ENCODE peak calls at places on chromosomes 6 and 20, in five cellular contexts. B, J, Q, E and W are unnamed samples.

GRCh38 chr6:139738801-139739490 is 364.5 kb upstream of the CITED2 start:
- DNase-seq in B (no peak), J (no peak), Q (no peak), E (no peak), W (no peak)

GRCh38 chr20:14374191-14374590 is 36.8 kb upstream of the FLRT3 start:
- DNase-seq in B (no peak), J (no peak), Q (no peak), E (no peak), W (no peak)

GRCh38 chr6:136608991-136609390 is 58.8 kb upstream of the MAP7 start:
- DNase-seq in B (no peak), J (peak), Q (peak), E (no peak), W (peak)

GRCh38 chr6:34484899-34485298 is 19.0 kb downstream of the PACSIN1 start:
- DNase-seq in B (no peak), J (no peak), Q (no peak), E (no peak), W (no peak)

GRCh38 chr6:170295519-170296422 is 4.9 kb upstream of the DLL1 start:
- DNase-seq in B (peak), J (no peak), Q (no peak), E (no peak), W (peak)

GRCh38 chr6:1622220-1622841 is 12.6 kb downstream of the FOXC1 start:
- DNase-seq in B (no peak), J (no peak), Q (no peak), E (no peak), W (no peak)

GRCh38 chr6:65633516-65633915 is 73.5 kb downstream of the EYS start:
- DNase-seq in B (no peak), J (no peak), Q (no peak), E (no peak), W (no peak)

GRCh38 chr6:18725449-18725848 is 338.3 kb downstream of the RNF144B start:
- DNase-seq in B (no peak), J (no peak), Q (no peak), E (no peak), W (no peak)

GRCh38 chr20:3430376-3431069 is 23.1 kb upstream of the DNAAF9 start:
- DNase-seq in B (no peak), J (no peak), Q (no peak), E (no peak), W (peak)

GRCh38 chr20:23246682-23247664 is 103.6 kb upstream of the NXT1 start:
- DNase-seq in B (no peak), J (no peak), Q (no peak), E (no peak), W (no peak)

GRCh38 chr6:13918686-13919085 is 6.1 kb upstream of the RNF182 start:
- DNase-seq in B (no peak), J (no peak), Q (no peak), E (no peak), W (no peak)

GRCh38 chr6:170178266-170178560 is 112.7 kb downstream of the DLL1 start:
- DNase-seq in B (no peak), J (no peak), Q (no peak), E (no peak), W (no peak)

GRCh38 chr6:89154131-89154530 is 8.3 kb downstream of the PM20D2 start:
- DNase-seq in B (no peak), J (no peak), Q (no peak), E (no peak), W (no peak)

GRCh38 chr20:47149939-47150338 is 206.6 kb downstream of the ZMYND8 start:
- DNase-seq in B (no peak), J (no peak), Q (no peak), E (no peak), W (no peak)

GRCh38 chr20:53760025-53760441 is 166.4 kb upstream of the ZNF217 start:
- DNase-seq in B (no peak), J (no peak), Q (no peak), E (no peak), W (no peak)

GRCh38 chr6:35489995-35490791 is 6.7 kb downstream of the TEAD3 start:
- DNase-seq in B (peak), J (peak), Q (peak), E (no peak), W (peak)

GRCh38 chr20:57615472-57615855 is 4.8 kb downstream of the ZBP1 start:
- DNase-seq in B (no peak), J (no peak), Q (no peak), E (no peak), W (no peak)

GRCh38 chr6:155291291-155291690 is 23.0 kb downstream of the TFB1M start:
- DNase-seq in B (peak), J (no peak), Q (no peak), E (no peak), W (no peak)

GRCh38 chr6:44176935-44177509 is 18.4 kb downstream of the CAPN11 start:
- DNase-seq in B (no peak), J (no peak), Q (no peak), E (no peak), W (peak)

GRCh38 chr6:36290668-36291620 is 21.1 kb downstream of the PNPLA1 start:
- DNase-seq in B (no peak), J (no peak), Q (no peak), E (peak), W (no peak)

GRCh38 chr6:39047434-39048327 is 900 bp upstream of the GLP1R start:
- DNase-seq in B (no peak), J (no peak), Q (no peak), E (no peak), W (no peak)

GRCh38 chr6:5968817-5969726 is 37.7 kb downstream of the NRN1 start:
- DNase-seq in B (no peak), J (peak), Q (no peak), E (no peak), W (peak)

GRCh38 chr20:58006346-58007316 is 221.8 kb downstream of the ANKRD60 start:
- DNase-seq in B (no peak), J (no peak), Q (no peak), E (no peak), W (no peak)

GRCh38 chr6:21350917-21351316 is 242.6 kb upstream of the SOX4 start:
- DNase-seq in B (no peak), J (no peak), Q (no peak), E (no peak), W (no peak)

GRCh38 chr20:37521091-37521771 is at the start of gene NNAT:
- DNase-seq in B (no peak), J (no peak), Q (no peak), E (no peak), W (no peak)

GRCh38 chr20:31831771-31832306 is 12.7 kb downstream of the MYLK2 start:
- DNase-seq in B (no peak), J (no peak), Q (no peak), E (no peak), W (no peak)

GRCh38 chr6:109515781-109516409 is 32.9 kb upstream of the ZBTB24 start:
- DNase-seq in B (no peak), J (no peak), Q (no peak), E (no peak), W (no peak)

GRCh38 chr6:5981274-5982026 is 25.3 kb downstream of the NRN1 start:
- DNase-seq in B (peak), J (peak), Q (no peak), E (no peak), W (peak)

GRCh38 chr6:107807186-107807585 is 16.9 kb downstream of the SCML4 start:
- DNase-seq in B (no peak), J (no peak), Q (no peak), E (no peak), W (no peak)

GRCh38 chr6:111238464-111239119 is 151.3 kb downstream of the SLC16A10 start:
- DNase-seq in B (no peak), J (peak), Q (no peak), E (no peak), W (no peak)